ENCODE peak calls at places on chromosomes 12 and 14, in six cellular contexts. One of them, this sample, is unnamed.

GRCh38 chr12:49283541-49284429 is 11.2 kb upstream of the PRPH start:
- DNase-seq in cerebellar cortex: no peak
- DNase-seq in central memory CD4-positive, alpha-beta T cell: no peak
- DNase-seq in glutamatergic neuron: peak
- DNase-seq in DMS153: no peak
- DNase-seq in IMR-90: no peak
- DNase-seq in this sample: no peak

GRCh38 chr12:69433653-69434052 is 36.5 kb upstream of the FRS2 start:
- DNase-seq in cerebellar cortex: no peak
- DNase-seq in central memory CD4-positive, alpha-beta T cell: no peak
- DNase-seq in glutamatergic neuron: no peak
- DNase-seq in DMS153: no peak
- DNase-seq in IMR-90: no peak
- DNase-seq in this sample: no peak

GRCh38 chr12:110869035-110869434 is 22.2 kb downstream of the CCDC63 start:
- DNase-seq in cerebellar cortex: no peak
- DNase-seq in central memory CD4-positive, alpha-beta T cell: no peak
- DNase-seq in glutamatergic neuron: no peak
- DNase-seq in DMS153: no peak
- DNase-seq in IMR-90: no peak
- DNase-seq in this sample: no peak

GRCh38 chr12:1809606-1810140 is 10.7 kb upstream of the LRTM2 start:
- DNase-seq in cerebellar cortex: no peak
- DNase-seq in central memory CD4-positive, alpha-beta T cell: no peak
- DNase-seq in glutamatergic neuron: peak
- DNase-seq in DMS153: no peak
- DNase-seq in IMR-90: no peak
- DNase-seq in this sample: no peak

GRCh38 chr12:123483602-123484273 is 25.8 kb downstream of the SNRNP35 start:
- DNase-seq in cerebellar cortex: no peak
- DNase-seq in central memory CD4-positive, alpha-beta T cell: no peak
- DNase-seq in glutamatergic neuron: no peak
- DNase-seq in DMS153: no peak
- DNase-seq in IMR-90: no peak
- DNase-seq in this sample: no peak

GRCh38 chr12:3578557-3578956 is 87.6 kb downstream of the PRMT8 start:
- DNase-seq in cerebellar cortex: no peak
- DNase-seq in central memory CD4-positive, alpha-beta T cell: no peak
- DNase-seq in glutamatergic neuron: no peak
- DNase-seq in DMS153: no peak
- DNase-seq in IMR-90: no peak
- DNase-seq in this sample: no peak

GRCh38 chr14:22883191-22883976 is at the start of gene REM2:
- DNase-seq in cerebellar cortex: peak
- DNase-seq in central memory CD4-positive, alpha-beta T cell: no peak
- DNase-seq in glutamatergic neuron: peak
- DNase-seq in DMS153: no peak
- DNase-seq in IMR-90: no peak
- DNase-seq in this sample: no peak

GRCh38 chr14:101563654-101564443 is 2.6 kb downstream of the DIO3 start:
- DNase-seq in cerebellar cortex: no peak
- DNase-seq in central memory CD4-positive, alpha-beta T cell: no peak
- DNase-seq in glutamatergic neuron: no peak
- DNase-seq in DMS153: no peak
- DNase-seq in IMR-90: no peak
- DNase-seq in this sample: no peak

GRCh38 chr12:24997970-24998582 is 49.2 kb upstream of the BCAT1 start:
- DNase-seq in cerebellar cortex: no peak
- DNase-seq in central memory CD4-positive, alpha-beta T cell: no peak
- DNase-seq in glutamatergic neuron: no peak
- DNase-seq in DMS153: no peak
- DNase-seq in IMR-90: peak
- DNase-seq in this sample: no peak

GRCh38 chr12:48164456-48164855 is 7.1 kb upstream of the ASB8 start:
- DNase-seq in cerebellar cortex: no peak
- DNase-seq in central memory CD4-positive, alpha-beta T cell: no peak
- DNase-seq in glutamatergic neuron: no peak
- DNase-seq in DMS153: no peak
- DNase-seq in IMR-90: no peak
- DNase-seq in this sample: no peak

GRCh38 chr12:54012631-54013398 is 4.0 kb downstream of the HOXC8 start:
- DNase-seq in cerebellar cortex: no peak
- DNase-seq in central memory CD4-positive, alpha-beta T cell: no peak
- DNase-seq in glutamatergic neuron: no peak
- DNase-seq in DMS153: no peak
- DNase-seq in IMR-90: no peak
- DNase-seq in this sample: no peak